ENCODE peak calls at places on chromosomes 11 and 22, in seven cellular contexts. W is endodermal cell, D is natural killer cell, O is GM13977, N is SK-N-SH, Z is progenitor cell of endocrine pancreas, Q is AG09309. I is an unnamed sample.

GRCh38 chr22:36899498-36899897 is 13.9 kb upstream of the CSF2RB start:
- DNase-seq in O (no peak), W (no peak), D (no peak), Z (no peak), N (no peak), Q (no peak), I (no peak)

GRCh38 chr11:76838422-76839068 is 22.2 kb upstream of the ACER3 start:
- DNase-seq in Z (no peak), O (no peak), Q (no peak), W (peak), D (no peak), N (no peak), I (no peak)

GRCh38 chr11:79439430-79439892 is 1.4 kb downstream of the TENM4 start:
- DNase-seq in N (peak), Z (no peak), Q (no peak), W (no peak), D (no peak), O (no peak), I (no peak)

GRCh38 chr22:35797411-35797810 is 79.7 kb downstream of the APOL5 start:
- DNase-seq in N (no peak), D (no peak), O (no peak), Z (no peak), Q (no peak), W (no peak), I (no peak)

GRCh38 chr11:121909571-121909970 is 206.4 kb downstream of the BLID start:
- DNase-seq in O (no peak), D (no peak), N (no peak), W (no peak), Z (no peak), Q (no peak), I (no peak)

GRCh38 chr22:46846154-46846831 is 83.8 kb downstream of the TBC1D22A start:
- DNase-seq in Q (no peak), D (no peak), N (no peak), O (no peak), W (peak), Z (no peak), I (no peak)

GRCh38 chr22:37449281-37449680 is 22.0 kb upstream of the ELFN2 start:
- DNase-seq in Q (no peak), N (no peak), W (no peak), Z (no peak), O (no peak), D (no peak), I (no peak)

GRCh38 chr11:69925366-69926196 is 106.4 kb upstream of the FGF3 start:
- DNase-seq in N (peak), Z (no peak), O (no peak), W (peak), D (no peak), Q (no peak), I (peak)

GRCh38 chr11:77361184-77361583 is 59.7 kb upstream of the GDPD4 start:
- DNase-seq in O (no peak), Z (no peak), D (no peak), W (peak), N (no peak), Q (peak), I (no peak)

GRCh38 chr22:49549256-49549655 is 278.4 kb downstream of the BRD1 start:
- DNase-seq in D (no peak), O (no peak), Z (no peak), Q (no peak), W (no peak), N (no peak), I (no peak)

GRCh38 chr22:49547751-49548239 is 279.9 kb downstream of the BRD1 start:
- DNase-seq in D (no peak), O (no peak), Q (no peak), W (peak), Z (no peak), N (no peak), I (no peak)

GRCh38 chr22:49549851-49550430 is 277.7 kb downstream of the BRD1 start:
- DNase-seq in O (no peak), W (peak), N (no peak), D (no peak), Z (no peak), Q (no peak), I (no peak)

GRCh38 chr22:49546811-49547585 is 280.7 kb downstream of the BRD1 start:
- DNase-seq in N (no peak), D (no peak), Q (no peak), O (no peak), W (peak), Z (no peak), I (no peak)

DNA sequence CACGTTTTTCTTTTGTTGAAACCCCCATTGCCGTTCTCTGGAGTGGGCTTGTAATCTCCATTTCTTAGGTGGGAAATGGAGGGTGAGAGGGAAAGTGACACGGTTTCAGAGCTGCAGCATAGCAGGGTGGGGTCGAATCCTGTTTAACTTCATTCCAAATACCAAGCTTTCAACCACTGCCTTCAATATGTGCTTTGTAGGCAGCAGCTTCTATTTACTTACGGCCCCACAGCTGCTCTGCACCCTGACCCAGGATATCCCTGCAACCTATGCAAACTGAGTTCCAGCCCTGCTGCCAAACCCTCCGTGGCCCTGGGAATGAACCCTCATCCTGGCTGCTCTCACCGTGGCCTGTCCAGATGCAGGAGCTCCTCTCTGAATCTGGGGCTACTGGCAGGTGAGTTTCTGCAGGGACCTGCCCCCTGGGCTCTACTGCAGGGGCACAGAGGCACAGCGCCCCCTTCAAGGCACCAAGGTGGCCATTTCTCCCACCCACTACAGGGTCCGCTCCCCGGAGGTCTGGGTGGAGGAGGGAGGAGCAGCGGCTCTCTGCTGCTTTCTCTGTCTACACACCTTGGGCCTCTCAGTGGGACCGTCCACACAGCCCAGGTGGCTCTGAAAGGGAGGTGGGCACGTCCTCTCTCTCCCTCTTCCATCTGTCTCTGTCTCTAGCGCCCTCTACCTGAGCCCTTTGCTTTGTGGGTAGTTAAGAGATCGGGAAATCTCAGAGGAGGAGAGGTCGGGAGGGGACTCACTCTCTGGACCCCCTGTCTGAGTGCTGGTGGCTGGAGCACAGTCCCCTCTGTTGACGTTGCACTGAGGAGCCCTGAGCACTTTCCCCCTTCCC is 279.1 kb downstream of the BRD1 start:
- DNase-seq in D (no peak), N (no peak), O (no peak), W (peak), Q (no peak), Z (no peak), I (no peak)
- TF ChIP-seq CTCF in D (no peak), N (no peak), O (no peak), W (peak), Q (no peak), Z (peak), I (no peak)

GRCh38 chr22:21624880-21625791 is 4.7 kb downstream of the YDJC start:
- DNase-seq in Q (no peak), N (no peak), D (no peak), O (no peak), Z (no peak), W (no peak), I (no peak)

GRCh38 chr22:21622624-21623401 is 7.0 kb downstream of the YDJC start:
- DNase-seq in O (no peak), N (peak), D (no peak), Z (no peak), W (peak), Q (no peak), I (no peak)

GRCh38 chr22:21626073-21626734 is 3.6 kb downstream of the YDJC start:
- DNase-seq in W (no peak), D (no peak), N (no peak), Z (no peak), O (no peak), Q (no peak), I (no peak)

GRCh38 chr22:21623402-21623970 is 6.3 kb downstream of the YDJC start:
- DNase-seq in D (no peak), N (no peak), Z (no peak), O (no peak), W (no peak), Q (no peak), I (no peak)

DNA sequence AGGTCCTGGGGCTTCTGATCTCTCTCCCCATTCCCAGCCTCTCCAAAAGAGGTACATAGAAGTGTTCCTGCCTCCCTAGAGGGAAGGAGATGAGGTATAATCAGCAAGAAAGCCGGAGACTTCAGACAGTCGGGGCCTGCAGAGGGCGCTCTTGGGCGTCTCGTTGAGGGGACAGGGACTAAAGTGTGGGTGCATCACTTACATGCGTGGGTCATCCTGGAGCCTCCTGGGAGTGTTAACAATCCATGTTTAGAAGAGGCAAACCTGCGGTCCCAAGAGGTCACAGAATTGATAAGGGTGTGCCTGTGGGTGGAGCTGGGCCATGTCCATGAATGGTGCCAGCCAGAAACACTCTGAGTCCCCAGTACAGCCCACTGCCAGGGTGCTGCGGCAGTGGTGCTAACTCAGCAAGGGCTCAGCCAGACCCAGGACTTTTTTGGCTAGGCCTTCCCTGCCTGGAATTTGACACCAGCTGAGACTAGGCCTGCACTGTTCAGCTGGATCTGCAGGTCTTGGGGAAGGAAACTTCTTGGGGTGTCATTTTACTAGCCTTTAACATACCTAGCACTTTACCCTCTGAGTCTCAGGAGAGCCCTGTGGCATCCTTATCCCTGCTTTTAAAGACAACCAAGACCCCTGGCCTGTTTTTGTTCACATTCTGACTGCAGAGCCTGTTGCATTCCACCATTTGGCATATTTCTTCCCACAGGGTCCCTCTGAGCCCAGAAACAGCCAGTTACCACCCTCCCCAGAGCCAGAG is 5.5 kb downstream of the YDJC start:
- DNase-seq in Q (no peak), N (peak), W (peak), Z (no peak), O (no peak), D (no peak), I (no peak)
- TF ChIP-seq CTCF in Q (peak), N (peak), W (peak), Z (peak), O (peak), D (peak), I (peak)

GRCh38 chr22:50244420-50245213 is at the start of gene TUBGCP6:
- DNase-seq in W (peak), Q (peak), O (peak), N (peak), Z (peak), D (peak), I (peak)

GRCh38 chr22:50247748-50248147 is 2.9 kb upstream of the TUBGCP6 start:
- DNase-seq in D (peak), O (no peak), N (peak), W (peak), Q (no peak), Z (no peak), I (peak)

GRCh38 chr22:50245214-50246072 is 620 bp upstream of the TUBGCP6 start:
- DNase-seq in O (no peak), D (no peak), Z (no peak), N (peak), W (no peak), Q (no peak), I (no peak)

GRCh38 chr22:50248192-50249084 is 2.6 kb downstream of the HDAC10 start:
- DNase-seq in O (no peak), N (no peak), Q (no peak), Z (no peak), D (no peak), W (no peak), I (no peak)

GRCh38 chr22:50246242-50247175 is 1.7 kb upstream of the TUBGCP6 start:
- DNase-seq in Z (no peak), W (no peak), Q (no peak), N (no peak), O (no peak), D (no peak), I (no peak)
- TF ChIP-seq CTCF in Z (peak), W (peak), Q (no peak), N (no peak), O (no peak), D (no peak), I (no peak)

GRCh38 chr11:95242202-95242989 is 11.4 kb upstream of the SESN3 start:
- DNase-seq in W (no peak), O (no peak), D (no peak), Z (no peak), Q (no peak), N (no peak), I (no peak)
- TF ChIP-seq CTCF in W (no peak), O (no peak), D (no peak), Z (no peak), Q (no peak), N (no peak), I (no peak)